ENCODE peak calls at places on chromosomes 12 and 14, in nine cellular contexts. G is stimulated activated CD4-positive, alpha-beta T cell treated with anti-CD3 and anti-CD28 coated beads, Interleukin-4, amount 100 ng/mL, for 48 hours; M is MV-4-11; A is uterus; X is NCI-H1105 treated with DMSO at 0.1 percent for 48 hours; S is anterior cingulate cortex; K is nucleus accumbens; Z is aorta; H is activated B cell treated with CpG ODN at 0.5 μM for 24 hours. L is an unnamed sample.
A peak's percentile ranks its signal among the peaks of the same experiment; 100 is the strongest.

GRCh38 chr14:57533214-57533613 is 39.6 kb upstream of the CCDC198 start:
- DNase-seq in G (peak; percentile 3), M (no peak), A (no peak), X (no peak), S (no peak), K (no peak), Z (no peak), H (no peak), L (no peak)

GRCh38 chr12:16435875-16436554 is 88.6 kb downstream of the MGST1 start:
- DNase-seq in G (no peak), M (no peak), A (no peak), X (no peak), S (no peak), K (no peak), Z (no peak), H (no peak), L (no peak)

GRCh38 chr12:53959314-53959713 is 4.6 kb downstream of the HOXC12 start:
- DNase-seq in G (no peak), M (no peak), A (no peak), X (no peak), S (no peak), K (no peak), Z (no peak), H (no peak), L (no peak)

GRCh38 chr12:3600039-3600720 is 109.2 kb downstream of the PRMT8 start:
- DNase-seq in G (no peak), M (no peak), A (no peak), X (no peak), S (no peak), K (no peak), Z (no peak), H (no peak), L (no peak)

GRCh38 chr14:74493343-74494261 is at the start of gene ISCA2:
- DNase-seq in G (peak; percentile 99), M (peak; percentile 99), A (peak; percentile 99), X (peak; percentile 99), S (peak; percentile 97), K (peak; percentile 99), Z (peak; percentile 100), H (peak; percentile 98), L (peak; percentile 100)

GRCh38 chr14:96698846-96699543 is 98.2 kb upstream of the VRK1 start:
- DNase-seq in G (peak; percentile 15), M (no peak), A (no peak), X (no peak), S (no peak), K (no peak), Z (no peak), H (no peak), L (no peak)

GRCh38 chr14:73239463-73240241 is 2.3 kb downstream of the PAPLN start:
- DNase-seq in G (no peak), M (no peak), A (peak; percentile 61), X (no peak), S (peak; percentile 31), K (peak; percentile 26), Z (peak; percentile 54), H (peak; percentile 14), L (no peak)

GRCh38 chr12:14884458-14884878 is 1.2 kb downstream of the MGP start:
- DNase-seq in G (peak; percentile 57), M (peak; percentile 93), A (peak; percentile 81), X (peak; percentile 90), S (peak; percentile 20), K (peak; percentile 50), Z (peak; percentile 91), H (peak; percentile 57), L (peak; percentile 66)

GRCh38 chr12:92034858-92035401 is 110.7 kb downstream of the BTG1 start:
- DNase-seq in G (no peak), M (peak; percentile 4), A (peak; percentile 53), X (peak; percentile 96), S (peak; percentile 42), K (peak; percentile 34), Z (peak; percentile 55), H (peak; percentile 50), L (no peak)

GRCh38 chr12:8554451-8555195 is 13.9 kb upstream of the CLEC4E start:
- DNase-seq in G (no peak), M (no peak), A (no peak), X (no peak), S (no peak), K (no peak), Z (no peak), H (no peak), L (no peak)

GRCh38 chr12:76155157-76155556 is 70.7 kb upstream of the NAP1L1 start:
- DNase-seq in G (no peak), M (no peak), A (no peak), X (no peak), S (no peak), K (no peak), Z (no peak), H (no peak), L (no peak)

GRCh38 chr12:40691913-40692616 is at the start of gene CNTN1:
- DNase-seq in G (no peak), M (no peak), A (peak; percentile 70), X (peak; percentile 96), S (peak; percentile 86), K (peak; percentile 84), Z (peak; percentile 48), H (no peak), L (no peak)

GRCh38 chr14:87944987-87945604 is 47.9 kb downstream of the GALC start:
- DNase-seq in G (no peak), M (peak; percentile 32), A (no peak), X (peak; percentile 55), S (no peak), K (no peak), Z (no peak), H (no peak), L (no peak)

GRCh38 chr12:53265783-53266182 is 2.3 kb upstream of the ESPL1 start:
- DNase-seq in G (no peak), M (no peak), A (no peak), X (no peak), S (no peak), K (no peak), Z (no peak), H (no peak), L (no peak)

GRCh38 chr12:332581-333205 is 56.4 kb downstream of the KDM5A start:
- DNase-seq in G (no peak), M (no peak), A (no peak), X (no peak), S (no peak), K (no peak), Z (no peak), H (no peak), L (no peak)

GRCh38 chr12:66232258-66232657 is 43.2 kb downstream of the IRAK3 start:
- DNase-seq in G (no peak), M (no peak), A (no peak), X (peak; percentile 92), S (no peak), K (no peak), Z (no peak), H (no peak), L (no peak)

GRCh38 chr12:66716522-66716921 is 37.6 kb upstream of the GRIP1 start:
- DNase-seq in G (no peak), M (no peak), A (no peak), X (no peak), S (no peak), K (no peak), Z (no peak), H (no peak), L (no peak)

GRCh38 chr14:75147423-75148071 is 20.7 kb upstream of the NEK9 start:
- DNase-seq in G (no peak), M (peak; percentile 93), A (peak; percentile 61), X (no peak), S (peak; percentile 83), K (peak; percentile 84), Z (peak; percentile 82), H (no peak), L (no peak)

GRCh38 chr12:57476162-57476992 is 3.3 kb downstream of the ARHGAP9 start:
- DNase-seq in G (peak; percentile 81), M (no peak), A (no peak), X (no peak), S (no peak), K (no peak), Z (peak; percentile 66), H (peak; percentile 54), L (no peak)

GRCh38 chr12:100566887-100567637 is 6.4 kb upstream of the GAS2L3 start:
- DNase-seq in G (no peak), M (peak; percentile 93), A (no peak), X (no peak), S (peak; percentile 8), K (no peak), Z (peak; percentile 71), H (no peak), L (no peak)

GRCh38 chr14:61334197-61334701 is 12.9 kb downstream of the PRKCH start:
- DNase-seq in G (no peak), M (no peak), A (no peak), X (no peak), S (no peak), K (no peak), Z (no peak), H (no peak), L (no peak)

GRCh38 chr12:29782821-29783772 is 645 bp downstream of the TMTC1 start:
- DNase-seq in G (no peak), M (no peak), A (peak; percentile 40), X (peak; percentile 63), S (peak; percentile 50), K (peak; percentile 45), Z (peak; percentile 67), H (no peak), L (no peak)

GRCh38 chr12:29317556-29318363 is 63.2 kb downstream of the ERGIC2 start:
- DNase-seq in G (no peak), M (peak; percentile 75), A (no peak), X (peak; percentile 82), S (peak; percentile 8), K (peak; percentile 50), Z (no peak), H (no peak), L (peak; percentile 16)

GRCh38 chr12:70692681-70693288 is 55.6 kb upstream of the PTPRB start:
- DNase-seq in G (no peak), M (no peak), A (no peak), X (no peak), S (no peak), K (no peak), Z (no peak), H (no peak), L (no peak)

GRCh38 chr14:89702151-89702936 is 252.2 kb downstream of the EFCAB11 start:
- DNase-seq in G (no peak), M (no peak), A (peak; percentile 54), X (peak; percentile 49), S (no peak), K (no peak), Z (peak; percentile 47), H (no peak), L (no peak)

GRCh38 chr14:101845496-101845895 is 84.0 kb downstream of the PPP2R5C start:
- DNase-seq in G (no peak), M (no peak), A (no peak), X (no peak), S (no peak), K (no peak), Z (no peak), H (no peak), L (no peak)

GRCh38 chr12:64781374-64782029 is 22.3 kb upstream of the GNS start:
- DNase-seq in G (no peak), M (no peak), A (no peak), X (peak; percentile 71), S (no peak), K (no peak), Z (no peak), H (no peak), L (no peak)

L was measured in T-helper 1 cell.